ENCODE peak calls at places on chromosomes 4 and X, in eight cellular contexts. T is astrocyte of the spinal cord, G is choroid plexus epithelial cell, V is fibroblast of lung, U is NCI-H510A treated with DMSO at 0.1 percent for 48 hours, P is heart left ventricle, L is nucleus accumbens, D is Peyer's patch. W is an unnamed sample.

GRCh38 chrX:53071604-53072417 is 10.4 kb upstream of the TSPYL2 start:
- DNase-seq in T (peak; percentile 52), G (peak; percentile 68), V (peak; percentile 41), U (peak; percentile 70), P (peak; percentile 69), L (peak; percentile 19), D (peak; percentile 92), W (peak; percentile 51)

GRCh38 chr4:14196141-14196540 is 568.6 kb upstream of the BOD1L1 start:
- DNase-seq in T (peak; percentile 83), G (peak; percentile 83), V (peak; percentile 65), U (no peak), P (peak; percentile 62), L (no peak), D (no peak), W (peak; percentile 13)

GRCh38 chr4:76690906-76691275 is 207.1 kb downstream of the SOWAHB start:
- DNase-seq in T (no peak), G (no peak), V (no peak), U (no peak), P (no peak), L (no peak), D (no peak), W (no peak)

GRCh38 chr4:55248756-55249155 is 97.3 kb upstream of the SRD5A3 start:
- DNase-seq in T (no peak), G (no peak), V (no peak), U (no peak), P (no peak), L (no peak), D (no peak), W (no peak)

GRCh38 chr4:15805583-15806517 is 27.7 kb downstream of the CD38 start:
- DNase-seq in T (peak; percentile 64), G (peak; percentile 88), V (peak; percentile 53), U (peak; percentile 43), P (no peak), L (no peak), D (peak; percentile 66), W (peak; percentile 73)

GRCh38 chr4:184280591-184281071 is 63.0 kb upstream of the ENPP6 start:
- DNase-seq in T (no peak), G (no peak), V (no peak), U (no peak), P (no peak), L (no peak), D (no peak), W (no peak)

GRCh38 chr4:186266699-186267467 is 894 bp downstream of the F11 start:
- DNase-seq in T (no peak), G (peak; percentile 39), V (peak; percentile 13), U (no peak), P (no peak), L (no peak), D (no peak), W (no peak)

GRCh38 chrX:856901-857300 is 226.3 kb downstream of the SHOX start:
- DNase-seq in T (no peak), G (no peak), V (no peak), U (no peak), P (no peak), L (no peak), D (no peak), W (no peak)

GRCh38 chrX:33908074-33908473 is 224.0 kb downstream of the FAM47A start:
- DNase-seq in T (no peak), G (no peak), V (no peak), U (no peak), P (no peak), L (no peak), D (no peak), W (no peak)

GRCh38 chrX:39445336-39445735 is 644.1 kb downstream of the MID1IP1 start:
- DNase-seq in T (no peak), G (peak; percentile 12), V (no peak), U (no peak), P (no peak), L (no peak), D (peak; percentile 67), W (no peak)

GRCh38 chr4:84243685-84244084 is 255.4 kb downstream of the NKX6-1 start:
- DNase-seq in T (no peak), G (no peak), V (no peak), U (no peak), P (no peak), L (no peak), D (no peak), W (no peak)

GRCh38 chr4:38150021-38150671 is 189.9 kb downstream of the PTTG2 start:
- DNase-seq in T (peak; percentile 81), G (peak; percentile 85), V (peak; percentile 96), U (no peak), P (no peak), L (no peak), D (no peak), W (peak; percentile 94)

GRCh38 chr4:153004106-153004881 is 68.2 kb downstream of the FHDC1 start:
- DNase-seq in T (no peak), G (no peak), V (no peak), U (no peak), P (no peak), L (no peak), D (no peak), W (no peak)

GRCh38 chr4:183492791-183493221 is 12.1 kb upstream of the ING2 start:
- DNase-seq in T (peak; percentile 43), G (peak; percentile 24), V (peak; percentile 63), U (no peak), P (no peak), L (no peak), D (no peak), W (peak; percentile 28)

GRCh38 chrX:97065973-97066372 is 182.3 kb downstream of the RPA4 start:
- DNase-seq in T (no peak), G (peak; percentile 18), V (peak; percentile 26), U (no peak), P (no peak), L (no peak), D (no peak), W (no peak)

GRCh38 chr4:106312997-106313522 is 2.9 kb downstream of the TBCK start:
- DNase-seq in T (no peak), G (no peak), V (peak; percentile 24), U (no peak), P (no peak), L (no peak), D (no peak), W (no peak)

GRCh38 chr4:20684852-20685763 is 15.2 kb upstream of the PACRGL start:
- DNase-seq in T (peak; percentile 29), G (peak; percentile 52), V (no peak), U (peak; percentile 15), P (no peak), L (no peak), D (no peak), W (peak; percentile 28)

GRCh38 chrX:12447448-12448154 is 309.3 kb downstream of the FRMPD4 start:
- DNase-seq in T (peak; percentile 81), G (peak; percentile 13), V (peak; percentile 81), U (no peak), P (no peak), L (no peak), D (no peak), W (peak; percentile 80)

GRCh38 chr4:174365018-174365587 is 81.4 kb downstream of the CEP44 start:
- DNase-seq in T (peak; percentile 45), G (peak; percentile 74), V (peak; percentile 20), U (peak; percentile 27), P (no peak), L (no peak), D (no peak), W (no peak)